ENCODE peak calls at places on chromosomes 16 and 17, in eight cellular contexts. C is CD8-positive, alpha-beta T cell; S is astrocyte of the cerebellum; K is tibial artery; X is cardiac fibroblast; L is adrenal gland; Y is bronchial epithelial cell; R is nephron progenitor cell. O is an unnamed sample.

GRCh38 chr16:20903116-20903888 is 2.7 kb downstream of the LYRM1 start:
- DNase-seq in Y (no peak), C (no peak), S (no peak), X (no peak), L (no peak), R (no peak), K (no peak), O (no peak)

GRCh38 chr16:67516296-67517177 is 12.1 kb upstream of the RIPOR1 start:
- DNase-seq in S (no peak), X (peak; percentile 54), L (no peak), R (no peak), K (no peak), C (no peak), Y (peak; percentile 74), O (peak; percentile 58)

GRCh38 chr17:443109-443508 is 90.5 kb upstream of the RPH3AL start:
- DNase-seq in Y (no peak), S (no peak), K (no peak), L (no peak), C (no peak), R (no peak), X (no peak), O (no peak)

GRCh38 chr17:69047368-69048263 is 13.1 kb downstream of the ABCA9 start:
- DNase-seq in L (peak; percentile 94), C (no peak), S (peak; percentile 34), X (peak; percentile 99), Y (peak; percentile 51), R (peak; percentile 8), K (peak; percentile 62), O (peak; percentile 43)

GRCh38 chr16:85463672-85464071 is 149.4 kb upstream of the GSE1 start:
- DNase-seq in R (no peak), L (no peak), Y (no peak), C (no peak), X (no peak), S (no peak), K (no peak), O (no peak)

GRCh38 chr17:45170976-45171337 is 9.3 kb downstream of the HEXIM2 start:
- DNase-seq in X (peak; percentile 93), K (peak; percentile 90), C (no peak), R (no peak), S (no peak), L (peak; percentile 91), Y (peak; percentile 98), O (peak; percentile 98)

GRCh38 chr17:78351449-78352006 is 8.3 kb downstream of the SOCS3 start:
- DNase-seq in K (peak; percentile 97), Y (peak; percentile 99), X (peak; percentile 100), L (peak; percentile 99), C (no peak), S (no peak), R (peak; percentile 41), O (peak; percentile 99)

GRCh38 chr17:44546711-44547606 is 10.3 kb upstream of the FZD2 start:
- DNase-seq in K (no peak), S (no peak), L (no peak), Y (peak; percentile 73), R (no peak), C (no peak), X (peak; percentile 66), O (peak; percentile 67)

GRCh38 chr17:73316919-73317505 is 5.2 kb upstream of the CDC42EP4 start:
- DNase-seq in C (no peak), X (peak; percentile 78), L (peak; percentile 48), S (no peak), K (no peak), R (no peak), Y (no peak), O (no peak)

GRCh38 chr17:73612074-73612473 is 32.2 kb downstream of the SDK2 start:
- DNase-seq in K (no peak), L (no peak), R (no peak), S (no peak), C (no peak), X (no peak), Y (no peak), O (no peak)

GRCh38 chr17:8991514-8992285 is 26.2 kb upstream of the PIK3R5 start:
- DNase-seq in X (peak; percentile 71), L (peak; percentile 57), S (peak; percentile 44), K (peak; percentile 64), R (peak; percentile 75), C (peak; percentile 64), Y (peak; percentile 47), O (peak; percentile 63)

GRCh38 chr16:1100084-1100800 is 4.2 kb upstream of the C1QTNF8 start:
- DNase-seq in K (no peak), S (no peak), R (no peak), C (no peak), Y (no peak), X (no peak), L (no peak), O (no peak)

GRCh38 chr16:29784157-29784556 is 6.1 kb downstream of the ZG16 start:
- DNase-seq in Y (peak; percentile 83), X (no peak), S (no peak), R (no peak), C (peak; percentile 41), K (no peak), L (no peak), O (no peak)

GRCh38 chr17:27430882-27431491 is 25.3 kb upstream of the KSR1 start:
- DNase-seq in C (no peak), S (no peak), X (peak; percentile 44), K (no peak), L (peak; percentile 46), R (peak; percentile 54), Y (peak; percentile 34), O (peak; percentile 66)
- TF ChIP-seq CTCF in C (no peak), S (peak; percentile 65), X (peak; percentile 81), K (peak; percentile 46), L (peak; percentile 64), R (peak; percentile 64), Y (peak; percentile 84), O (peak; percentile 60)

GRCh38 chr17:80245566-80246265 is 14.9 kb upstream of the RNF213 start:
- DNase-seq in Y (no peak), S (no peak), L (no peak), R (no peak), K (no peak), C (no peak), X (no peak), O (no peak)

GRCh38 chr17:80246266-80246681 is 14.4 kb upstream of the RNF213 start:
- DNase-seq in X (no peak), K (peak; percentile 9), Y (no peak), L (no peak), C (no peak), S (no peak), R (no peak), O (no peak)

GRCh38 chr17:80246726-80247125 is 13.9 kb upstream of the RNF213 start:
- DNase-seq in S (no peak), L (no peak), X (no peak), C (no peak), K (peak; percentile 13), Y (no peak), R (no peak), O (no peak)

GRCh38 chr17:80243526-80244433 is 16.9 kb upstream of the RNF213 start:
- DNase-seq in C (no peak), X (no peak), L (no peak), S (no peak), Y (no peak), K (peak; percentile 16), R (no peak), O (no peak)

GRCh38 chr17:80244871-80245509 is 15.7 kb upstream of the RNF213 start:
- DNase-seq in R (no peak), X (no peak), C (no peak), K (peak; percentile 15), L (no peak), S (no peak), Y (no peak), O (no peak)
- TF ChIP-seq CTCF in R (no peak), X (no peak), C (no peak), K (no peak), L (no peak), S (no peak), Y (no peak), O (no peak)

GRCh38 chr16:51376080-51376479 is 225.0 kb upstream of the SALL1 start:
- DNase-seq in S (no peak), C (no peak), R (no peak), L (no peak), Y (no peak), X (no peak), K (no peak), O (peak; percentile 24)

GRCh38 chr16:51374790-51375189 is 223.7 kb upstream of the SALL1 start:
- DNase-seq in Y (no peak), R (no peak), L (no peak), K (no peak), C (no peak), X (no peak), S (no peak), O (no peak)

DNA sequence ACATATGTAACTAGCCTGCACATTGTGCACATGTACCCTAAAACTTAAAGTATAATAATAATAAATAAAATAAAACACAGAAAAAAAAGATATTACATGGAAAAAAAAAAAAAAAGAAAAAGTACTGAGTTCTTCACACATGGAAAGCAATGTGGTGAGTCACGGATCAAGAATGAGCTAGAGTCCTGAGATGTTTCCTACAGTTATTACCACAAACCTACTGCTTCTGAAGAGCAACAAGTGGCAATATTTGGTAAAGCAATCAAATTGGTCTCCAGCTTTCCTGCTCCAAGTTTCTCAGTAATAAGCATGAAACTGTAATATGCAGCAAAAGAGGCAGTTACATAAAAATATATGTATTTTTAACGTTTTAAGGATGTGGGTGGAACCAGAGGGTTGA is 223.3 kb upstream of the SALL1 start:
- DNase-seq in C (no peak), X (peak; percentile 60), R (no peak), S (peak; percentile 86), Y (peak; percentile 22), K (no peak), L (no peak), O (peak; percentile 52)
- TF ChIP-seq CTCF in C (no peak), X (no peak), R (no peak), S (peak; percentile 14), Y (no peak), K (no peak), L (no peak), O (no peak)

GRCh38 chr17:13576661-13577526 is 24.8 kb downstream of the HS3ST3A1 start:
- DNase-seq in S (no peak), L (no peak), R (no peak), C (no peak), X (peak; percentile 39), Y (no peak), K (no peak), O (no peak)
- TF ChIP-seq CTCF in S (no peak), L (no peak), R (no peak), C (no peak), X (no peak), Y (no peak), K (no peak), O (no peak)

DNA sequence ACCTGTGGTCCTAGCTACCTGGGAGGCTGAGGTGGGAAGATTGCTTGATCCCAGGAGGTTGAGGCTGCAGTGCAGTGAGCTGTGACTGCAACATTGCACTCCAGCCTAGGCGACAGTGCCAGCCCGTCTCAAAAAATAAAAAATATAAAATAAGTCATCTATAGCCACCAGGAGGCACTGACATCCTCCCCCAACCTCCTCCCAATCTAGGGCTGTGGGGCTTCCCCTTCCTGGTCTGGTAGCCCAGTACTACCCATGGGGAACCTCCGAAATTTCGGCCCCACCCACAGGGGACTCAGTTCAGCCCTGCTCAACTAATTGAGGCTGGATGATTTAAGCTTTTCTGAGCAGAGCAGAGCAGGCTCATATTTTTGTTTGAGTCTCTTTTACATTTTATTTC is 3.2 kb downstream of the ZSCAN10 start:
- DNase-seq in S (no peak), X (no peak), L (no peak), R (no peak), K (no peak), C (peak; percentile 65), Y (no peak), O (peak; percentile 35)
- TF ChIP-seq CTCF in S (peak; percentile 25), X (peak; percentile 39), L (peak; percentile 38), R (no peak), K (no peak), C (peak; percentile 60), Y (peak; percentile 18), O (peak; percentile 21)